ENCODE peak calls at places on chromosomes 2 and 18, in four cellular contexts. Z is HepG2, P is SK-N-SH, B is HCT116. G is an unnamed sample.

GRCh38 chr2:168159754-168160585 is 87.4 kb downstream of the STK39 start:
- DNase-seq in Z (no peak), P (no peak), B (no peak), G (no peak)

GRCh38 chr2:8472545-8473361 is 209.1 kb upstream of the ID2 start:
- DNase-seq in Z (no peak), P (no peak), B (no peak), G (no peak)

GRCh38 chr2:75484840-75485239 is 75.9 kb downstream of the EVA1A start:
- DNase-seq in Z (no peak), P (no peak), B (no peak), G (no peak)

GRCh38 chr2:218252509-218253247 is 8.1 kb upstream of the GPBAR1 start:
- DNase-seq in Z (no peak), P (no peak), B (no peak), G (no peak)

GRCh38 chr2:235156055-235156454 is 204.2 kb downstream of the SH3BP4 start:
- DNase-seq in Z (no peak), P (no peak), B (no peak), G (no peak)

GRCh38 chr2:8525582-8526402 is 156.1 kb upstream of the ID2 start:
- DNase-seq in Z (peak), P (peak), B (no peak), G (peak)

GRCh38 chr2:210460863-210461227 is 15.7 kb downstream of the LANCL1 start:
- DNase-seq in Z (no peak), P (no peak), B (no peak), G (no peak)

GRCh38 chr2:218733615-218734021 is 23.0 kb downstream of the TTLL4 start:
- DNase-seq in Z (peak), P (no peak), B (no peak), G (no peak)

GRCh38 chr2:212815453-212815852 is 276.9 kb upstream of the ERBB4 start:
- DNase-seq in Z (no peak), P (no peak), B (no peak), G (no peak)

GRCh38 chr2:151791545-151791944 is 36.7 kb downstream of the ARL5A start:
- DNase-seq in Z (no peak), P (no peak), B (no peak), G (no peak)

GRCh38 chr2:70767094-70767698 is 804 bp downstream of the ADD2 start:
- DNase-seq in Z (no peak), P (peak), B (no peak), G (no peak)

GRCh38 chr2:39697480-39697879 is 31.8 kb downstream of the TMEM178A start:
- DNase-seq in Z (no peak), P (no peak), B (no peak), G (no peak)

GRCh38 chr2:69830045-69830905 is 815 bp downstream of the GMCL1 start:
- DNase-seq in Z (peak), P (peak), B (no peak), G (no peak)

GRCh38 chr2:96952976-96953610 is 33.3 kb downstream of the FAM178B start:
- DNase-seq in Z (no peak), P (no peak), B (no peak), G (no peak)

GRCh38 chr2:18483896-18484295 is 76.6 kb downstream of the RDH14 start:
- DNase-seq in Z (no peak), P (no peak), B (no peak), G (no peak)

GRCh38 chr2:131104487-131105155 is 515 bp upstream of the PLEKHB2 start:
- DNase-seq in Z (peak), P (peak), B (peak), G (peak)

GRCh38 chr2:183164111-183165015 is 40.1 kb downstream of the NUP35 start:
- DNase-seq in Z (no peak), P (no peak), B (no peak), G (no peak)

DNA sequence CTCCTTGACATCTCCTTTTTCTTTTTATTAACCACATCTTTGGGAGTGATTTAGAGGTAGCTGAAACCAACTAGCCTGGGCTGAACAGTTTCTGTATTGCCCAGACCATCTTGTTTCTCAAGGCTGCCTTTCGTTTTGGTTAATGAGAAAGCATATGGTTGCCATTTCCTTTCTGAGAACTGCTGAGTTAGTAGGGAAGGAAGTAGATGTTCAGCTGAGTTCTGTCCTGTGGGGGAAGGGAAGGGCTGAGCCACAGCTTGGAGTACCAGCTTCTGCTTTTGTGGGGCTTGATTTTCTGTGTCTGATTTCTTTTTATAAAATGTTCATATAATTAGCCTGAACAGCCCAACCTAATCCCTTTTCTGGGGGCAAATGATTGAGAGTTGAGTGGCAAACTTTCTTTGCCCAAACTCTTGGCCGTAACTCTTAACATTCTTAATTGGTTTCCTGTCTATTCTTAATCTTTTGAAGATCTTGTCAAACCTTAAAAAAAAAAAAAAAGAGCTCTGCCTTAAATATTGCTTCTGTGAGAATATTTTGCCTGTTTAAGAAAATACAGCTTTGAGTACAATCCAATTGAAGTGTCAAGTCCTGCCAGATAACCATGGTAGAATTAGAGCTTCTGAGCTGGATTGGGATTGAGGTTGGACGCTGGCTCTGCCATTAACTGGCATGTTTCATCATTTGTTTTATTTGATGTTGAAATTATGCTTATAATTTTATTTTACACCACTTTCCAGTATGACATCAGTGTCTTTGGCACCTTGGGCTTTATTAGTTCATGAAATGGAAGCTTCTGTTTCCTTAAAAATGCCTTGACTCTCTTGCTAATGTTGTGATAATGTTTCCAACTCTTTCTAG is 1.9 kb upstream of the NABP1 start:
- DNase-seq in Z (no peak), P (no peak), B (no peak), G (no peak)
- TF ChIP-seq JUND in Z (no peak), P (no peak), B (no peak), G (no peak)

GRCh38 chr2:29405707-29406106 is 290.5 kb downstream of the CLIP4 start:
- DNase-seq in Z (no peak), P (no peak), B (no peak), G (no peak)
- TF ChIP-seq JUND in Z (no peak), P (no peak), B (no peak), G (no peak)

GRCh38 chr2:133954636-133955035 is 299.2 kb upstream of the MGAT5 start:
- DNase-seq in Z (no peak), P (no peak), B (no peak), G (no peak)
- TF ChIP-seq JUND in Z (no peak), P (no peak), B (no peak), G (no peak)

GRCh38 chr2:160336091-160336490 is 136.0 kb upstream of the ITGB6 start:
- DNase-seq in Z (no peak), P (no peak), B (no peak), G (no peak)
- TF ChIP-seq JUND in Z (no peak), P (no peak), B (no peak), G (no peak)

GRCh38 chr2:1784087-1784486 is 39.8 kb upstream of the PXDN start:
- DNase-seq in Z (no peak), P (peak), B (no peak), G (no peak)
- TF ChIP-seq JUND in Z (no peak), P (no peak), B (no peak), G (no peak)

GRCh38 chr2:38215511-38215910 is 139.6 kb upstream of the CYP1B1 start:
- DNase-seq in Z (no peak), P (no peak), B (no peak), G (no peak)
- TF ChIP-seq JUND in Z (no peak), P (no peak), B (no peak), G (no peak)

GRCh38 chr2:172693037-172693436 is 42.6 kb upstream of the RAPGEF4 start:
- DNase-seq in Z (peak), P (no peak), B (peak), G (peak)
- TF ChIP-seq JUND in Z (no peak), P (peak), B (peak), G (no peak)

GRCh38 chr18:53385889-53386288 is 838.6 kb downstream of the MBD2 start:
- DNase-seq in Z (no peak), P (no peak), B (no peak), G (no peak)

GRCh38 chr18:53375641-53376040 is 848.8 kb downstream of the MBD2 start:
- DNase-seq in Z (no peak), P (no peak), B (no peak), G (peak)

GRCh38 chr18:53382870-53383269 is 841.6 kb downstream of the MBD2 start:
- DNase-seq in Z (no peak), P (peak), B (no peak), G (no peak)

DNA sequence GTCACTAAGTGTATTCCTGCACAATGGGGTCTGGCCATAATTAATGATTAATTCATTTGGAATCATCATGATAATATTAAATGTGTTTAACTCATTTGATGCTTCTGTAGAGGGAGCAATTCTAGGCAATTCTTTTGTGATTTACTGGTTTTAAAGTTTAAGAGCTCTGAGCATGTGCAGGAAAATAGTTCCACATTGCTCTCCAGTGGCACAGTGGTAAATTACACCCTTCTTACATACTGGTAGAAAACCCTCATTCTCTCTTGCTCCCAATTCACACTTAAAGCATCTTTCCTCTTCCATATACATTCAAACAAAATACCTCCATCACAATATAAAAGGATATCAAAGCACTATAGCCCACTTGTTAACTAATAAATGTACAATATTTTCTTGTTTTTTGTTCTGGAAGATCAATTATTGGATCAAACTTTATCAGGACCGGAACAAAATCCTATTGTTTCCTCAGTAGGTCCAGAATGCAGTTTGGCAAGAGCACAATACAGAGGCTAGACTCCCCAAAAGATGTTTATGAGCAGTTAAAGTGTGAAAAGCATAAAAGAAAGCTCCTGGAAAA is 844.3 kb downstream of the MBD2 start:
- DNase-seq in Z (peak), P (peak), B (peak), G (peak)
- TF ChIP-seq JUND in Z (no peak), P (no peak), B (no peak), G (no peak)

DNA sequence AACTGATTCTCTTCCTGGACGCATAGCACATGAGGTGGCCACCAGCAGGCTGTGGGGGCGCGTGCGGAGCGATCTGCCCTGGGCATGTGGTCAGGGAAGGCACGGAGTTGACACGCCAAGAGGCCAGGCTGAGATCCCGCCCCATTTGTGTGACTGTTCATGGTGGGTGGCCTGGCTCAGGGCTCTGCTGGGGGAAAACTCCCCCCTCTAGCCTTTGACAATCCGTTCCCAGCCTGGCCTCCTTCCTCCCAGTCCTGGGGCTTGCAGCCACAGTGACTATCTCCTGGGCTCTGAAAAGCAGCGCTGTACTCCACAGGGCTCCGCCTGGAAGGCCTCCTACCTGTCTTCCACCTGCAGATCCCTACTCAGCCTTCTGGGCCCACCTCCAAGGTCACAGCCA is 267.4 kb downstream of the SRBD1 start:
- DNase-seq in Z (no peak), P (peak), B (no peak), G (no peak)
- TF ChIP-seq JUND in Z (no peak), P (no peak), B (no peak), G (no peak)

GRCh38 chr18:63198098-63198760 is 121.3 kb downstream of the BCL2 start:
- DNase-seq in Z (no peak), P (no peak), B (no peak), G (no peak)

GRCh38 chr18:63198868-63199742 is 120.5 kb downstream of the BCL2 start:
- DNase-seq in Z (no peak), P (no peak), B (no peak), G (no peak)

GRCh38 chr18:63197246-63197791 is 122.2 kb downstream of the BCL2 start:
- DNase-seq in Z (no peak), P (no peak), B (no peak), G (no peak)

GRCh38 chr18:63202814-63203213 is 116.8 kb downstream of the BCL2 start:
- DNase-seq in Z (no peak), P (no peak), B (no peak), G (no peak)

DNA sequence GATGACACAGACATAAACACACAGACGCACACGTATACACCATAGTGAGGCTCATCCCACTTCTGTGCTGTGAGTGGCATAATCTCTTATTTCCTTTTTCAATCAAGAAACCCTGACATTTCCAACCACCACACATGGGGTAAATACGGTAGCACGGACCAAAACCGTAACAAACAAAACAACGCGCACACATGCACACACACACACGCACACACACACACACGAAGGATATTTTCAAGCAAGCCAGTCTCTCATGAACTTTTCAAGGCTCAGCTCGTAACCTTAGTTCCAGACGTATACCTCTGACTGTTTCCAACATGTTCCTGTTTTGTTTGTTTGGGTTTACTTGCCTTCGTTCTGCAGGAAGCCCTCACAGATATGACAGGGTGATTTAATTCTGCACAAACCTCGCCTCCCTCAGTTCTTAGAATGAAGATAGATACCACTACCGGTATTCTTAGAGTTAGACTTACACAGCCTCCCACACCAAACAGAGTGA is 119.8 kb downstream of the BCL2 start:
- DNase-seq in Z (no peak), P (no peak), B (no peak), G (peak)
- TF ChIP-seq JUND in Z (no peak), P (no peak), B (no peak), G (no peak)

G was measured in T47D.